ENCODE peak calls at places on chromosomes 2 and 18, in seven cellular contexts. Z is PC-9, U is mesothelial cell of epicardium, O is fibroblast of the aortic adventitia, S is WTC11, J is cardiac fibroblast, H is fibroblast of mammary gland. E is an unnamed sample.

GRCh38 chr2:82839046-82839445 is 1620.0 kb downstream of the SUCLG1 start:
- DNase-seq in Z (no peak), H (no peak), S (no peak), U (no peak), O (no peak), J (no peak), E (no peak)

GRCh38 chr2:83686863-83687262 is 772.2 kb downstream of the SUCLG1 start:
- DNase-seq in Z (no peak), S (no peak), U (no peak), J (peak; percentile 54), O (peak; percentile 11), H (no peak), E (no peak)

GRCh38 chr18:24514439-24514838 is 54.0 kb downstream of the HRH4 start:
- DNase-seq in U (no peak), J (peak; percentile 83), H (peak; percentile 88), O (peak; percentile 38), S (no peak), Z (peak; percentile 48), E (no peak)

GRCh38 chr2:96146881-96147592 is 1.8 kb upstream of the DUSP2 start:
- DNase-seq in J (no peak), Z (no peak), U (no peak), S (no peak), O (peak; percentile 46), H (no peak), E (no peak)

GRCh38 chr18:80147418-80148315 is 38.6 kb downstream of the ADNP2 start:
- DNase-seq in O (peak; percentile 75), H (peak; percentile 71), J (peak; percentile 81), S (peak; percentile 77), Z (no peak), U (peak; percentile 62), E (peak; percentile 63)

GRCh38 chr2:234708717-234709116 is 211.8 kb upstream of the ARL4C start:
- DNase-seq in J (no peak), H (no peak), Z (no peak), U (no peak), O (no peak), S (no peak), E (no peak)

GRCh38 chr2:224849264-224849663 is 133.1 kb upstream of the CCDC195 start:
- DNase-seq in O (no peak), J (no peak), H (no peak), U (no peak), Z (no peak), S (no peak), E (no peak)

GRCh38 chr2:50328680-50329079 is 703.3 kb downstream of the NRXN1 start:
- DNase-seq in O (no peak), Z (no peak), H (no peak), J (no peak), U (no peak), S (no peak), E (no peak)

GRCh38 chr2:207202645-207203044 is 36.9 kb upstream of the KLF7 start:
- DNase-seq in U (peak; percentile 65), J (peak; percentile 53), Z (no peak), O (peak; percentile 62), H (peak; percentile 46), S (peak; percentile 55), E (peak; percentile 77)

GRCh38 chr2:6186332-6187100 is 494.3 kb downstream of the SOX11 start:
- DNase-seq in U (no peak), Z (peak; percentile 92), S (no peak), O (no peak), H (peak; percentile 82), J (peak; percentile 48), E (peak; percentile 20)

GRCh38 chr18:38427234-38427633 is 861.6 kb upstream of the CELF4 start:
- DNase-seq in O (no peak), J (no peak), S (no peak), Z (no peak), U (no peak), H (no peak), E (no peak)

GRCh38 chr2:239216614-239217273 is 184.1 kb downstream of the HDAC4 start:
- DNase-seq in O (no peak), Z (no peak), U (no peak), S (no peak), J (no peak), H (no peak), E (no peak)

GRCh38 chr2:99608092-99608491 is 118.3 kb upstream of the REV1 start:
- DNase-seq in O (no peak), J (no peak), U (no peak), S (no peak), Z (no peak), H (no peak), E (no peak)

GRCh38 chr2:45849491-45850283 is 198.2 kb downstream of the PRKCE start:
- DNase-seq in Z (no peak), J (peak; percentile 73), U (no peak), O (peak; percentile 88), S (no peak), H (peak; percentile 92), E (no peak)

GRCh38 chr2:197453914-197454398 is 604 bp downstream of the COQ10B start:
- DNase-seq in J (no peak), S (peak; percentile 53), Z (no peak), H (peak; percentile 95), O (peak; percentile 94), U (no peak), E (no peak)

GRCh38 chr2:122191331-122191730 is 435.9 kb downstream of the TSN start:
- DNase-seq in J (peak; percentile 63), S (peak; percentile 73), H (peak; percentile 11), Z (no peak), O (no peak), U (peak; percentile 42), E (peak; percentile 38)

GRCh38 chr2:230269715-230270114 is 44.2 kb downstream of the SP140 start:
- DNase-seq in O (no peak), U (no peak), Z (no peak), H (no peak), J (no peak), S (no peak), E (no peak)

GRCh38 chr2:120986898-120987650 is 251.4 kb downstream of the GLI2 start:
- DNase-seq in Z (no peak), H (no peak), S (no peak), J (no peak), U (no peak), O (no peak), E (no peak)

GRCh38 chr18:40911582-40912254 is 1043.3 kb upstream of the PIK3C3 start:
- DNase-seq in J (peak; percentile 82), U (no peak), Z (no peak), S (no peak), O (peak; percentile 57), H (peak; percentile 74), E (no peak)

GRCh38 chr18:62037989-62038778 is 145.4 kb upstream of the RNF152 start:
- DNase-seq in H (peak; percentile 25), U (no peak), J (peak; percentile 59), S (no peak), O (peak; percentile 74), Z (no peak), E (no peak)
- TF ChIP-seq CTCF in H (no peak), U (no peak), J (no peak), S (no peak), O (no peak), Z (no peak), E (no peak)

DNA sequence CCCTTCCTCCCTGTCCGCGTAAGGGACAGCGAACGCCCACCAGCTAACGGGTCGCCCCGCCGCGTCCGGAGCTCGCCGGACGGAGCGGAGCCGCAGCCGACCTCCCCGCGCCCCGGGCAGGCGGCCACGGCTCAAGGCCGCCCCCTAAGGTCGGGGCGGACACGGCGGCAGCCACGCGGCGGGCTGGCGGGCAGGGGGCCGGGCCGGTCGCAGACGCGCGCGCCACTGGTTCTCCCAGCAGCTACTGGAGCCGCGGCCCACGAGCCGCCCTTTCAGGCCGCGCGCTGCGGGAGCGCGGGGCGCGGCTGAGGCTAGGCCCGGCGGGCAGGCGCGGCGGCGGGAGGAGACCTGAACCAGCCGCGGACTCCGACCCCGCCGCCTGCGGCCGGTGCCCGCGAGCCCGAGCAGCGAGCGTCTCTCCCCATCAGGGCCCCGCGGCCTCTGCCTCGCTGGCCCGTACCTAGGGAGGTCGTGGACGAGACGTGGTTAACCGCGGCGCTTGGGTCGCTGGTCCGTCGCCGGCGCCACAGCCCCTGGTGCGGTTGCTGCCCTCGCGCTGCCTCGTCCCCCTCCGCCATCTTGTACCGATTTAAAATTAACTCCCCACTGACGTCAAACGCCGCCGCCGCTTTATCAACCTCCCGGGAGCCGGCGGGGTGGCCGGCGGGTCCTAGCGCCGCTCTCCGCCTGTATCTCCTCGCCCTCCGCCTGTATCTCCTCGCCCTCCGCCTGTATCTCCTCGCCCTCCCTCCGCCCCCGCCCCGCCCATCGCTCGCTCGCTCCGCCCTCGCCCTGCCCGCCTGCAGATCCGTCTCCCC is at the start of gene ATL2:
- DNase-seq in J (peak; percentile 95), H (peak; percentile 89), O (peak; percentile 92), Z (peak; percentile 86), U (peak; percentile 91), S (peak; percentile 97), E (peak; percentile 91)
- TF ChIP-seq CTCF in J (peak; percentile 18), H (no peak), O (peak; percentile 28), Z (peak; percentile 43), U (no peak), S (peak; percentile 36), E (no peak)

DNA sequence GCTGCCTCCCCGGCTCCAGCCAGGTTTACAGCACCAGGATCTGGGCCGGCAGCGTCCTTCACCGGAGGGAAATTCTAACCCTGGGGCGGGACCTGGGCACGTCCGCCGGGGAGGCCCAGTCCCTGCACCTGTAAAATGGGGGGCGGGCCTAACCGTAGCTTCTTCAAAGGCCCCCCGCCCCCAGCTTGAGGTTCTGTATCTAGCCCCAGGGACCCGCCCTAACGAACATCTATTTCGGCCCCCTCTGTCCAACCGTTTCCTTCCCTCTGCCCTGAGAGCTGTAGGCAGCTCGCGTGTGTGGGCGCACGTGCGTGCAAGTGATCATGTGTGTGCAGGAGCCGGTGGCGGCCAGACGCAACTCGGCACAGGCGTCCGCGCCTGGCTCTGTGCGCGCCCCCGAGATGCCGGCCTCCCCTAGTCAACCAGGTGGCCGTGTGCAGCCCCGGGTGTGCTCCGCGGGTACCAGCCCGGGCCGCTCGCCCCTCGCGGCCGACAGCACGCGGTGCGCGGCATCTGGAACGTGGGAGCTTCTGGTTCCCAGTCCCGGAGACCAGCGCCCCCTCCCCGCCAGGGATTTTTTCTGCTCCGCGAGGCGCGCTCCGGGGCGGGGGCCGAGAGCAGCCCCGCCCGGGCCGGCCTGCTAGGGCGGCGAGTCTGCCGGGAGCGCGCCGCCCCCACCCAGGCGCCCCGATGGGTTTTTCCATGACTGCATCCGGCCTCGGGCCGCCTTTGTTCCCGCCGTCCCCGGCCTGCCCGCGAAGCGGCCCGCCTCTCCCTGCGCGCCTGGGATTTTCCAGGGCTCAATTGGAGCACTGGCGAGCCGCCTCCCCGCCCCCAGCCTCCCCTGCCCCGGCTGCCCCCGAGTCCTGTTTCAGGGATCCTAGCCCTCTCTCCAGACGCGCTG is 21.2 kb downstream of the TEX44 start:
- DNase-seq in H (peak; percentile 75), U (peak; percentile 86), J (peak; percentile 77), O (peak; percentile 68), S (peak; percentile 91), Z (peak; percentile 80), E (peak; percentile 84)
- TF ChIP-seq CTCF in H (no peak), U (peak; percentile 19), J (no peak), O (peak; percentile 7), S (no peak), Z (peak; percentile 29), E (peak; percentile 12)

DNA sequence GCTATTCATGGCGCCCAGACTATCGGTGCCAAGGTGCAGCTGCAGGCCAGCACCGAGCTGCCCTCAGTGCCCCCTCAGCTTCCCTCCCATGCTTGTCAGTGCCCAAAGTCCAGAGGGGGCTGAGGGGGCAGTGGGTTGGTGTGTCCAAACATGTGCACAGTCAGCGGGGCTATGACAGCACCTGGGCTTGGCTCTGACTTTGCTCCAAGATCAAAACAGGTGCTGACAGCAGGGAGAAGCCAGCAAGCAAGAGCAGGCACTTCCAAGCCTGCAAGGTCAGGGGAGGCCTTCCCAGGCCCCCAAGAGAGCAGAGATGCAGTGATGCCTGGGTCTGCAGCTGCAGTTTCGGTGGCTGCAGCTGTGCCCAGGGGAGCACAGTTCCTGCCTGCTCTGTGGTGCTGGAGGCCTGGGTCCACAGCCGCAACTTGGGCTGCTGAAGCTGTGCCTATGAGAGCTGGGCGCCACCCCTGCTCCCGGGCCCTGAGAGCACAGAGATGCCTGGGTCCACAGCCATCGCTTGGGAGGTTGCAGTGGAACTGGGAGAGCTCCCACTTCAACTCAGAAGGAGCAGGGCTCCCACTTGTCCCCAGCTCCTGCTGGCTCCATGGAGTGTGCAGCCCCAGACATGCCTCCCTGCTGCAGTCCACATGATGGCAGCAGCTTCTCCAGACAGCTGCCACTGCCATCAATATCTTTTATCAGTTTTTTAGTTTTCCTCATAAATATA is 775.3 kb upstream of the POU3F3 start:
- DNase-seq in J (no peak), Z (no peak), O (no peak), H (no peak), S (peak; percentile 26), U (no peak), E (peak; percentile 17)
- TF ChIP-seq CTCF in J (no peak), Z (no peak), O (no peak), H (no peak), S (no peak), U (no peak), E (peak; percentile 40)